ENCODE peak calls at places on chromosome 5, in nine cellular contexts. A is AG10803; C is epithelial cell of esophagus; G is NCI-H146; T is cardiac muscle cell; Y is stimulated activated CD4-positive, alpha-beta T cell treated with anti-CD3 and anti-CD28 coated beads, Interleukin-1b, Interleukin-23, amount 100 ng/mL, for 4 hours; M is central memory CD8-positive, alpha-beta T cell; R is CD8-positive, alpha-beta T cell; L is stomach. N is an unnamed sample.

GRCh38 chr5:61493973-61494372 is 161.9 kb downstream of the ZSWIM6 start:
- DNase-seq in C (no peak), G (no peak), T (no peak), M (no peak), Y (no peak), A (no peak), L (no peak), R (no peak), N (no peak)

GRCh38 chr5:52895572-52896296 is 93.4 kb upstream of the ITGA2 start:
- DNase-seq in Y (no peak), R (no peak), A (peak; percentile 49), G (no peak), T (no peak), L (no peak), C (no peak), M (no peak), N (peak; percentile 24)

GRCh38 chr5:40376566-40376965 is 303.1 kb upstream of the PTGER4 start:
- DNase-seq in C (no peak), T (no peak), M (no peak), R (no peak), G (no peak), A (no peak), Y (no peak), L (no peak), N (no peak)

GRCh38 chr5:179227578-179228311 is 117.5 kb downstream of the ADAMTS2 start:
- DNase-seq in A (no peak), Y (no peak), R (no peak), T (no peak), C (no peak), L (no peak), M (no peak), G (no peak), N (no peak)

GRCh38 chr5:76642390-76643040 is 19.3 kb upstream of the F2RL2 start:
- DNase-seq in C (no peak), L (no peak), Y (no peak), M (no peak), T (no peak), R (no peak), G (no peak), A (no peak), N (no peak)

GRCh38 chr5:171647043-171647899 is 138.3 kb upstream of the SMIM23 start:
- DNase-seq in G (no peak), C (peak; percentile 60), L (no peak), Y (no peak), M (no peak), A (peak; percentile 25), R (no peak), T (peak; percentile 16), N (peak; percentile 28)

GRCh38 chr5:137300411-137301240 is 198.5 kb downstream of the SPOCK1 start:
- DNase-seq in G (no peak), L (no peak), R (no peak), C (peak; percentile 36), M (no peak), T (no peak), Y (no peak), A (peak; percentile 65), N (peak; percentile 39)

GRCh38 chr5:132500244-132500930 is 9.8 kb upstream of the IRF1 start:
- DNase-seq in C (no peak), L (peak; percentile 23), A (no peak), T (no peak), G (no peak), M (no peak), R (no peak), Y (no peak), N (no peak)

GRCh38 chr5:37582202-37582601 is 203.1 kb downstream of the WDR70 start:
- DNase-seq in T (no peak), Y (no peak), L (no peak), C (no peak), A (no peak), R (no peak), G (no peak), M (no peak), N (no peak)

GRCh38 chr5:93151121-93151520 is 429.9 kb downstream of the NR2F1-AS1 start:
- DNase-seq in M (no peak), A (peak; percentile 17), C (no peak), L (no peak), R (no peak), Y (no peak), T (no peak), G (no peak), N (no peak)